ENCODE peak calls at places on chromosome 19, in six cellular contexts. One of them, this sample, is unnamed.

GRCh38 chr19:46634656-46635218 is 1.3 kb downstream of the GNG8 start:
- DNase-seq in transverse colon: no peak
- DNase-seq in astrocyte: no peak
- DNase-seq in effector CD4-positive, alpha-beta T cell: no peak
- DNase-seq in CD8-positive, alpha-beta memory T cell: no peak
- DNase-seq in IMR-90: no peak
- DNase-seq in this sample: no peak

GRCh38 chr19:50564229-50565105 is 3.8 kb downstream of the LRRC4B start:
- DNase-seq in transverse colon: no peak
- DNase-seq in astrocyte: no peak
- DNase-seq in effector CD4-positive, alpha-beta T cell: no peak
- DNase-seq in CD8-positive, alpha-beta memory T cell: peak
- DNase-seq in IMR-90: no peak
- DNase-seq in this sample: no peak

GRCh38 chr19:10421240-10421948 is 1.1 kb downstream of the PDE4A start:
- DNase-seq in transverse colon: no peak
- DNase-seq in astrocyte: no peak
- DNase-seq in effector CD4-positive, alpha-beta T cell: no peak
- DNase-seq in CD8-positive, alpha-beta memory T cell: no peak
- DNase-seq in IMR-90: no peak
- DNase-seq in this sample: no peak

GRCh38 chr19:45280471-45280961 is 29.4 kb downstream of the MARK4 start:
- DNase-seq in transverse colon: no peak
- DNase-seq in astrocyte: no peak
- DNase-seq in effector CD4-positive, alpha-beta T cell: no peak
- DNase-seq in CD8-positive, alpha-beta memory T cell: no peak
- DNase-seq in IMR-90: no peak
- DNase-seq in this sample: no peak

GRCh38 chr19:10408511-10409291 is 5.4 kb upstream of the CDC37 start:
- DNase-seq in transverse colon: peak
- DNase-seq in astrocyte: no peak
- DNase-seq in effector CD4-positive, alpha-beta T cell: no peak
- DNase-seq in CD8-positive, alpha-beta memory T cell: peak
- DNase-seq in IMR-90: no peak
- DNase-seq in this sample: no peak

GRCh38 chr19:10968527-10969081 is 7.8 kb downstream of the SMARCA4 start:
- DNase-seq in transverse colon: peak
- DNase-seq in astrocyte: no peak
- DNase-seq in effector CD4-positive, alpha-beta T cell: no peak
- DNase-seq in CD8-positive, alpha-beta memory T cell: no peak
- DNase-seq in IMR-90: no peak
- DNase-seq in this sample: no peak

GRCh38 chr19:57241181-57241580 is 749 bp downstream of the ZNF805 start:
- DNase-seq in transverse colon: no peak
- DNase-seq in astrocyte: peak
- DNase-seq in effector CD4-positive, alpha-beta T cell: no peak
- DNase-seq in CD8-positive, alpha-beta memory T cell: no peak
- DNase-seq in IMR-90: peak
- DNase-seq in this sample: no peak

GRCh38 chr19:30061557-30062330 is 119.7 kb downstream of the URI1 start:
- DNase-seq in transverse colon: no peak
- DNase-seq in astrocyte: no peak
- DNase-seq in effector CD4-positive, alpha-beta T cell: no peak
- DNase-seq in CD8-positive, alpha-beta memory T cell: no peak
- DNase-seq in IMR-90: no peak
- DNase-seq in this sample: no peak

GRCh38 chr19:6278740-6279619 is 795 bp downstream of the MLLT1 start:
- DNase-seq in transverse colon: no peak
- DNase-seq in astrocyte: no peak
- DNase-seq in effector CD4-positive, alpha-beta T cell: no peak
- DNase-seq in CD8-positive, alpha-beta memory T cell: no peak
- DNase-seq in IMR-90: no peak
- DNase-seq in this sample: no peak

GRCh38 chr19:10431943-10432735 is 11.8 kb downstream of the PDE4A start:
- DNase-seq in transverse colon: peak
- DNase-seq in astrocyte: no peak
- DNase-seq in effector CD4-positive, alpha-beta T cell: peak
- DNase-seq in CD8-positive, alpha-beta memory T cell: peak
- DNase-seq in IMR-90: no peak
- DNase-seq in this sample: no peak

GRCh38 chr19:3249408-3249807 is 24.9 kb downstream of the CELF5 start:
- DNase-seq in transverse colon: no peak
- DNase-seq in astrocyte: no peak
- DNase-seq in effector CD4-positive, alpha-beta T cell: no peak
- DNase-seq in CD8-positive, alpha-beta memory T cell: no peak
- DNase-seq in IMR-90: no peak
- DNase-seq in this sample: no peak

GRCh38 chr19:56538761-56539263 is at the start of gene ZFP28:
- DNase-seq in transverse colon: peak
- DNase-seq in astrocyte: no peak
- DNase-seq in effector CD4-positive, alpha-beta T cell: peak
- DNase-seq in CD8-positive, alpha-beta memory T cell: peak
- DNase-seq in IMR-90: no peak
- DNase-seq in this sample: peak

GRCh38 chr19:3075605-3076431 is 13.5 kb upstream of the TLE5 start:
- DNase-seq in transverse colon: peak
- DNase-seq in astrocyte: no peak
- DNase-seq in effector CD4-positive, alpha-beta T cell: peak
- DNase-seq in CD8-positive, alpha-beta memory T cell: peak
- DNase-seq in IMR-90: no peak
- DNase-seq in this sample: no peak

GRCh38 chr19:2329528-2329927 is 1.0 kb downstream of the SPPL2B start:
- DNase-seq in transverse colon: no peak
- DNase-seq in astrocyte: no peak
- DNase-seq in effector CD4-positive, alpha-beta T cell: no peak
- DNase-seq in CD8-positive, alpha-beta memory T cell: no peak
- DNase-seq in IMR-90: no peak
- DNase-seq in this sample: no peak

GRCh38 chr19:28485300-28485699 is 727.7 kb downstream of the UQCRFS1 start:
- DNase-seq in transverse colon: peak
- DNase-seq in astrocyte: no peak
- DNase-seq in effector CD4-positive, alpha-beta T cell: no peak
- DNase-seq in CD8-positive, alpha-beta memory T cell: no peak
- DNase-seq in IMR-90: no peak
- DNase-seq in this sample: no peak

GRCh38 chr19:33953592-33953991 is 156.9 kb downstream of the KCTD15 start:
- DNase-seq in transverse colon: no peak
- DNase-seq in astrocyte: no peak
- DNase-seq in effector CD4-positive, alpha-beta T cell: no peak
- DNase-seq in CD8-positive, alpha-beta memory T cell: no peak
- DNase-seq in IMR-90: no peak
- DNase-seq in this sample: no peak

GRCh38 chr19:55408320-55408836 is 790 bp upstream of the UBE2S start:
- DNase-seq in transverse colon: no peak
- DNase-seq in astrocyte: no peak
- DNase-seq in effector CD4-positive, alpha-beta T cell: no peak
- DNase-seq in CD8-positive, alpha-beta memory T cell: no peak
- DNase-seq in IMR-90: no peak
- DNase-seq in this sample: no peak

GRCh38 chr19:33801411-33801810 is 4.7 kb downstream of the KCTD15 start:
- DNase-seq in transverse colon: no peak
- DNase-seq in astrocyte: no peak
- DNase-seq in effector CD4-positive, alpha-beta T cell: no peak
- DNase-seq in CD8-positive, alpha-beta memory T cell: no peak
- DNase-seq in IMR-90: no peak
- DNase-seq in this sample: no peak

GRCh38 chr19:28430214-28430613 is 782.7 kb downstream of the UQCRFS1 start:
- DNase-seq in transverse colon: no peak
- DNase-seq in astrocyte: no peak
- DNase-seq in effector CD4-positive, alpha-beta T cell: no peak
- DNase-seq in CD8-positive, alpha-beta memory T cell: no peak
- DNase-seq in IMR-90: no peak
- DNase-seq in this sample: no peak

GRCh38 chr19:7512400-7512851 is 3.5 kb upstream of the ZNF358 start:
- DNase-seq in transverse colon: no peak
- DNase-seq in astrocyte: no peak
- DNase-seq in effector CD4-positive, alpha-beta T cell: no peak
- DNase-seq in CD8-positive, alpha-beta memory T cell: no peak
- DNase-seq in IMR-90: no peak
- DNase-seq in this sample: no peak

GRCh38 chr19:17078920-17079709 is 3.5 kb downstream of the MYO9B start:
- DNase-seq in transverse colon: no peak
- DNase-seq in astrocyte: peak
- DNase-seq in effector CD4-positive, alpha-beta T cell: no peak
- DNase-seq in CD8-positive, alpha-beta memory T cell: no peak
- DNase-seq in IMR-90: peak
- DNase-seq in this sample: no peak

GRCh38 chr19:46000497-46001246 is 5.4 kb downstream of the CCDC61 start:
- DNase-seq in transverse colon: peak
- DNase-seq in astrocyte: no peak
- DNase-seq in effector CD4-positive, alpha-beta T cell: peak
- DNase-seq in CD8-positive, alpha-beta memory T cell: peak
- DNase-seq in IMR-90: no peak
- DNase-seq in this sample: no peak

GRCh38 chr19:45804140-45804958 is 10.8 kb downstream of the RSPH6A start:
- DNase-seq in transverse colon: no peak
- DNase-seq in astrocyte: no peak
- DNase-seq in effector CD4-positive, alpha-beta T cell: no peak
- DNase-seq in CD8-positive, alpha-beta memory T cell: no peak
- DNase-seq in IMR-90: no peak
- DNase-seq in this sample: no peak

GRCh38 chr19:45752639-45753038 is 16.4 kb downstream of the SIX5 start:
- DNase-seq in transverse colon: no peak
- DNase-seq in astrocyte: no peak
- DNase-seq in effector CD4-positive, alpha-beta T cell: no peak
- DNase-seq in CD8-positive, alpha-beta memory T cell: no peak
- DNase-seq in IMR-90: no peak
- DNase-seq in this sample: no peak

GRCh38 chr19:42191855-42192254 is 25.6 kb downstream of the DEDD2 start:
- DNase-seq in transverse colon: peak
- DNase-seq in astrocyte: peak
- DNase-seq in effector CD4-positive, alpha-beta T cell: no peak
- DNase-seq in CD8-positive, alpha-beta memory T cell: no peak
- DNase-seq in IMR-90: peak
- DNase-seq in this sample: no peak

GRCh38 chr19:3003046-3003445 is 25.7 kb downstream of the TLE6 start:
- DNase-seq in transverse colon: no peak
- DNase-seq in astrocyte: no peak
- DNase-seq in effector CD4-positive, alpha-beta T cell: no peak
- DNase-seq in CD8-positive, alpha-beta memory T cell: no peak
- DNase-seq in IMR-90: no peak
- DNase-seq in this sample: no peak